ENCODE peak calls at places on chromosomes 16 and 17, in four cellular contexts. Z is lower leg skin, F is cardiac muscle cell, M is mucosa of descending colon. V is an unnamed sample.

GRCh38 chr17:17406225-17406624 is 70.6 kb upstream of the MED9 start:
- DNase-seq in Z (peak; percentile 81), F (no peak), M (no peak), V (no peak)

GRCh38 chr17:27239046-27239445 is 54.9 kb upstream of the WSB1 start:
- DNase-seq in Z (no peak), F (no peak), M (no peak), V (no peak)

GRCh38 chr17:1232786-1233185 is 37.5 kb upstream of the BHLHA9 start:
- DNase-seq in Z (no peak), F (no peak), M (no peak), V (no peak)

GRCh38 chr17:10748475-10749110 is 18.8 kb upstream of the TMEM220 start:
- DNase-seq in Z (no peak), F (peak; percentile 28), M (no peak), V (no peak)

GRCh38 chr17:49747632-49748031 is 16.3 kb downstream of the FAM117A start:
- DNase-seq in Z (no peak), F (no peak), M (no peak), V (no peak)

GRCh38 chr17:82611140-82612058 is 36.8 kb downstream of the WDR45B start:
- DNase-seq in Z (no peak), F (peak; percentile 57), M (no peak), V (no peak)

GRCh38 chr17:14464741-14465140 is 163.9 kb downstream of the HS3ST3B1 start:
- DNase-seq in Z (no peak), F (no peak), M (no peak), V (no peak)

GRCh38 chr17:694239-694638 is 20.4 kb downstream of the VPS53 start:
- DNase-seq in Z (no peak), F (no peak), M (no peak), V (no peak)

GRCh38 chr16:56943761-56944375 is 11.9 kb downstream of the HERPUD1 start:
- DNase-seq in Z (no peak), F (no peak), M (no peak), V (no peak)

GRCh38 chr17:4710693-4711634 is 532 bp downstream of the ARRB2 start:
- DNase-seq in Z (peak; percentile 90), F (no peak), M (no peak), V (peak; percentile 87)

GRCh38 chr17:45288825-45289224 is 26.9 kb upstream of the SPATA32 start:
- DNase-seq in Z (no peak), F (peak; percentile 40), M (no peak), V (no peak)

GRCh38 chr16:23557779-23558330 is 328 bp downstream of the UBFD1 start:
- DNase-seq in Z (no peak), F (peak; percentile 43), M (no peak), V (no peak)

GRCh38 chr16:23403547-23403946 is 49.4 kb downstream of the COG7 start:
- DNase-seq in Z (no peak), F (no peak), M (no peak), V (no peak)

GRCh38 chr16:729768-730665 is 3.1 kb downstream of the HAGHL start:
- DNase-seq in Z (no peak), F (no peak), M (no peak), V (no peak)

GRCh38 chr17:82461827-82462524 is 3.4 kb downstream of the NARF start:
- DNase-seq in Z (no peak), F (peak; percentile 52), M (no peak), V (no peak)

GRCh38 chr16:84175351-84176081 is 11.3 kb downstream of the TAF1C start:
- DNase-seq in Z (no peak), F (peak; percentile 74), M (peak; percentile 76), V (peak; percentile 77)

GRCh38 chr16:84699712-84700517 is at the start of gene USP10:
- DNase-seq in Z (peak; percentile 93), F (peak; percentile 92), M (peak; percentile 89), V (peak; percentile 76)

GRCh38 chr16:1026784-1027415 is 45.3 kb downstream of the SOX8 start:
- DNase-seq in Z (no peak), F (no peak), M (no peak), V (no peak)

GRCh38 chr17:42282478-42283080 is 5.7 kb upstream of the STAT5A start:
- DNase-seq in Z (peak; percentile 54), F (no peak), M (no peak), V (no peak)

GRCh38 chr16:71972356-71972755 is 27.8 kb downstream of the PKD1L3 start:
- DNase-seq in Z (no peak), F (no peak), M (no peak), V (no peak)

GRCh38 chr17:75481194-75482059 is 25.0 kb downstream of the TMEM94 start:
- DNase-seq in Z (no peak), F (no peak), M (no peak), V (no peak)

GRCh38 chr17:13480877-13481276 is 120.9 kb downstream of the HS3ST3A1 start:
- DNase-seq in Z (no peak), F (no peak), M (no peak), V (no peak)

GRCh38 chr17:32483451-32484019 is 3.3 kb upstream of the CDK5R1 start:
- DNase-seq in Z (no peak), F (peak; percentile 76), M (peak; percentile 46), V (no peak)

GRCh38 chr16:8605554-8605953 is 15.2 kb upstream of the TMEM114 start:
- DNase-seq in Z (no peak), F (no peak), M (no peak), V (no peak)

GRCh38 chr17:62860962-62861873 is 53.1 kb upstream of the MARCHF10 start:
- DNase-seq in Z (no peak), F (peak; percentile 11), M (no peak), V (no peak)

DNA sequence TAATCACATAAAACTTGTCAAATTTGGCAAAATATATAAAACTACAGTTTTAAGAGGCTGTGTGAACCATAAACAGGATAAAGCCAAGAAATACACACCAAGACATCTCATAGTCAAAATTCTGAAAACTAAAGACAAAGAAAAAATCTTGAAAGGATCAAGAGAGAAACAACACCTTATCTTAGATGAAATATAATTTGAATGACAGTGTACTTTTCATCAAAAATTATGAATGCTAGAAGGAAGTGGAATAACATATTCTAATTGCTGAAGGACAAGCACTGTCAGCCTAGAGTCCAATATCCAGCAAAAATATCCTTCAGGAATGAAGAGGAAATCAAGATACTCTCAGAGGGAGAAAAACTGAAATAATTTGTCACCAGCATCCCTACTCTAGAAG is 37.2 kb downstream of the PIK3R5 start:
- DNase-seq in Z (no peak), F (no peak), M (no peak), V (no peak)
- TF ChIP-seq CTCF in Z (no peak), F (no peak), M (no peak), V (no peak)

GRCh38 chr17:15947976-15948752 is 3.2 kb downstream of the ADORA2B start:
- DNase-seq in Z (no peak), F (no peak), M (peak; percentile 69), V (no peak)
- TF ChIP-seq CTCF in Z (no peak), F (no peak), M (no peak), V (no peak)

DNA sequence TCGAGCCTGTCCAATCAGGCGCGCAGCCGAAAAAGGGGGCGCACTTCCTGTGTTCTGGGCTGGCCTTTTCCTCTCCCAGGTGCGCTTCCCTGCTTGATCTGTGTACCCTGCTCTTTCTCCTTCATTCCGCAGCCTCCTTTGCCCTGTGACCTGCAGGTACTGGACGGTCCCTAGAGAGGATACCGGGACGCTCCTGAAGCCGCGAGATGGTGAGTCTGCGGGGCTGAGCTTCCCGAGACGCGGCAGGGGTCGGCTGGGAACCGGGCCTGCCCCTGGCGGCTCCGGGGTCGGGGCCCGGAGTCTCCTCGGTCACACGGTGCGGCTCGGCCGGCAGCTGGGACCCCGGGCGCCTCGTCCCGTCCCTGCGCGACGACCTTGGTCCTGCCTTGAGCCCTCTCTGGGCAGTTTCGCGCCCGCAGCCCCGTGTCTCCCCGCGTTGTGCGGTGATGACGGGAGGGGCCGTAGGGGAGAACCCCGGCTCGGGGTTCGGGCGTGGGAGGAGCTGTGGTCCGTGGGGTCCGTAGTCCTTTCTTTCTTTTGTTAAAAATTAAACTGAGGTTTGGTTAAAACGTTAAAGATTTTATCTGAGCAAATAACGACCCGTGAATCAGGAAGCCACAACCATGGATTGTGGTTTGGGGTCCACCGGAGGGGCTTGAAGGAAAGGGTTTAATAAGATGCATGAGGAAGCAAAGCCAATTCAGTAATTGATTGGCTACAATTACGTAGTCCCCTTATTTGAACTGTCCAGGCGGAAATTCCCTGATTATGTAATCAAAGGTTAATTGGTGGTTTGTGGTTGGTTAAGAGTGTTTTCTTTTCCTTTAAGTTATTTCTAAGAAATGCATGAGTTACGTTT is 172.8 kb upstream of the ZNF267 start:
- DNase-seq in Z (peak; percentile 92), F (peak; percentile 90), M (peak; percentile 94), V (no peak)
- TF ChIP-seq CTCF in Z (no peak), F (no peak), M (no peak), V (no peak)

DNA sequence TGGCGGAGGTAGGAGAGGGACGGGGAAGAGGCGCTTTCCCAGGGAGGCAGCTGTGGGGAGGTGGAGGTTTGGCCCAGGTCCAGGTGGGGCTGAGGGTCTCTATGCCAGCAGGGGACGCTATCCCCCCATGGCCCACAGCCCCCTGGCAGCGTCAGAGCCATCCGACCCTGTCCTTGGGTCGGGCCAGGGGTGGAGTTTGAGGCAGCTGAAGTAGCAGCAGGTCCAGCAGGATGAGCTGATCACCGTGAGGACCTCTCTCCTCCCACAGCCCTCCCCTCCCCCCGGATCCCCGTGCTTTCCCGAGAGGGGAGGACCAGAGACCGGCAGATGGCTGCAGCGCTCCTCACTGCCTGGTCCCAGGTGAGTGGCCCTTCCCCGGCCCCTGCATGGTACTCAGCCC is 3.2 kb downstream of the ZNF205 start:
- DNase-seq in Z (no peak), F (no peak), M (no peak), V (no peak)
- TF ChIP-seq CTCF in Z (no peak), F (no peak), M (no peak), V (no peak)

DNA sequence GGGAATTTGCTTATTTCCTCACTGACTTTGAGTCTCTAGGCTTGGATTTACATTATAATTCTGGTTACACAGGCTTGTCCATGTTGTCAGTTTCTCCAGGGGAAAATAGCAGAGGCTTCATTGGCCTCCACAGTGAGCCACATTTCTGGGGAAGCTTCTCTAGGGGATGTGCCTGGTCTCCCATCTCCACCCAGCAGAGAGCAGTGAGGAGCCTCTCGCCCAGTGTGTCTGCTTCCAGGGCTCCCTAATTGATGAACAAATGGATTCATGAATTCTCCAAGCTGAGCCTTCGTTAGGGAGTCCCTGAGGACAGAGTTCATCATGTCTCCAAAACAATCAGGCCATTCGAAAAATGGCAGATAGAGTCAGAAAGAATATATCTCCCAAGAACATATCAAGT is 162.3 kb upstream of the TOX3 start:
- DNase-seq in Z (no peak), F (no peak), M (no peak), V (no peak)
- TF ChIP-seq CTCF in Z (no peak), F (no peak), M (no peak), V (no peak)

GRCh38 chr17:61002316-61002736 is 324.7 kb downstream of the BCAS3 start:
- DNase-seq in Z (no peak), F (peak; percentile 55), M (no peak), V (no peak)
- TF ChIP-seq CTCF in Z (no peak), F (peak; percentile 52), M (no peak), V (peak; percentile 70)

GRCh38 chr17:80861892-80862291 is 129.7 kb upstream of the CHMP6 start:
- DNase-seq in Z (no peak), F (peak; percentile 25), M (peak; percentile 31), V (no peak)
- TF ChIP-seq CTCF in Z (no peak), F (peak; percentile 39), M (no peak), V (no peak)

V was measured in CD14-positive monocyte.